ENCODE peak calls at places on chromosomes 16 and 17, in five cellular contexts. One of them, this sample, is unnamed.

GRCh38 chr16:78115659-78116058 is 16.2 kb downstream of the WWOX start:
- DNase-seq in body of pancreas: no peak
- DNase-seq in heart left ventricle: no peak
- DNase-seq in PC-9: no peak
- DNase-seq in thoracic aorta: no peak
- DNase-seq in this sample: no peak

GRCh38 chr16:81831722-81832126 is 52.6 kb downstream of the PLCG2 start:
- DNase-seq in PC-9: no peak
- DNase-seq in heart left ventricle: peak; percentile 60
- DNase-seq in thoracic aorta: no peak
- DNase-seq in body of pancreas: peak; percentile 62
- DNase-seq in this sample: no peak

GRCh38 chr17:35890774-35891155 is 10.6 kb upstream of the CCL5 start:
- DNase-seq in thoracic aorta: no peak
- DNase-seq in body of pancreas: peak; percentile 50
- DNase-seq in PC-9: no peak
- DNase-seq in heart left ventricle: no peak
- DNase-seq in this sample: no peak

GRCh38 chr16:27568077-27568476 is 18.1 kb downstream of the KATNIP start:
- DNase-seq in heart left ventricle: no peak
- DNase-seq in thoracic aorta: no peak
- DNase-seq in PC-9: peak; percentile 81
- DNase-seq in body of pancreas: no peak
- DNase-seq in this sample: no peak

GRCh38 chr17:77455878-77456234 is 315.1 kb downstream of the SEC14L1 start:
- DNase-seq in heart left ventricle: no peak
- DNase-seq in body of pancreas: no peak
- DNase-seq in thoracic aorta: no peak
- DNase-seq in PC-9: no peak
- DNase-seq in this sample: no peak

GRCh38 chr16:53744449-53744848 is 40.5 kb downstream of the FTO start:
- DNase-seq in thoracic aorta: no peak
- DNase-seq in heart left ventricle: no peak
- DNase-seq in PC-9: peak; percentile 84
- DNase-seq in body of pancreas: no peak
- DNase-seq in this sample: no peak

GRCh38 chr17:66578781-66579489 is 256.0 kb upstream of the CACNG5 start:
- DNase-seq in heart left ventricle: no peak
- DNase-seq in body of pancreas: no peak
- DNase-seq in PC-9: no peak
- DNase-seq in thoracic aorta: no peak
- DNase-seq in this sample: no peak

GRCh38 chr16:4991754-4992153 is 33.6 kb downstream of the SEC14L5 start:
- DNase-seq in body of pancreas: no peak
- DNase-seq in heart left ventricle: no peak
- DNase-seq in PC-9: no peak
- DNase-seq in thoracic aorta: no peak
- DNase-seq in this sample: no peak

GRCh38 chr16:22123146-22123545 is 30.8 kb downstream of the VWA3A start:
- DNase-seq in thoracic aorta: no peak
- DNase-seq in body of pancreas: no peak
- DNase-seq in PC-9: peak; percentile 40
- DNase-seq in heart left ventricle: no peak
- DNase-seq in this sample: no peak

GRCh38 chr16:88856122-88856827 is 472 bp downstream of the GALNS start:
- DNase-seq in PC-9: no peak
- DNase-seq in body of pancreas: no peak
- DNase-seq in thoracic aorta: no peak
- DNase-seq in heart left ventricle: peak; percentile 36
- DNase-seq in this sample: no peak

GRCh38 chr17:75908201-75908600 is 3.5 kb upstream of the MRPL38 start:
- DNase-seq in PC-9: peak; percentile 50
- DNase-seq in thoracic aorta: no peak
- DNase-seq in heart left ventricle: peak; percentile 45
- DNase-seq in body of pancreas: no peak
- DNase-seq in this sample: no peak

GRCh38 chr17:7080445-7081041 is 492 bp upstream of the CLEC10A start:
- DNase-seq in thoracic aorta: no peak
- DNase-seq in PC-9: no peak
- DNase-seq in heart left ventricle: peak; percentile 36
- DNase-seq in body of pancreas: peak; percentile 38
- DNase-seq in this sample: no peak

GRCh38 chr17:61460796-61461585 is 8.8 kb downstream of the TBX4 start:
- DNase-seq in heart left ventricle: no peak
- DNase-seq in PC-9: no peak
- DNase-seq in body of pancreas: no peak
- DNase-seq in thoracic aorta: no peak
- DNase-seq in this sample: no peak

GRCh38 chr17:66135896-66136295 is 56.0 kb downstream of the CEP112 start:
- DNase-seq in thoracic aorta: no peak
- DNase-seq in PC-9: no peak
- DNase-seq in heart left ventricle: no peak
- DNase-seq in body of pancreas: no peak
- DNase-seq in this sample: no peak

GRCh38 chr17:76407509-76407908 is 23.1 kb downstream of the SPHK1 start:
- DNase-seq in body of pancreas: no peak
- DNase-seq in heart left ventricle: no peak
- DNase-seq in thoracic aorta: no peak
- DNase-seq in PC-9: no peak
- DNase-seq in this sample: no peak

GRCh38 chr17:51761105-51761504 is 397.4 kb downstream of the CA10 start:
- DNase-seq in thoracic aorta: no peak
- DNase-seq in heart left ventricle: no peak
- DNase-seq in body of pancreas: no peak
- DNase-seq in PC-9: no peak
- DNase-seq in this sample: no peak

GRCh38 chr16:7853197-7853596 is 520.6 kb downstream of the RBFOX1 start:
- DNase-seq in heart left ventricle: no peak
- DNase-seq in PC-9: no peak
- DNase-seq in body of pancreas: no peak
- DNase-seq in thoracic aorta: no peak
- DNase-seq in this sample: no peak

GRCh38 chr16:13307861-13308260 is 406.5 kb downstream of the SHISA9 start:
- DNase-seq in body of pancreas: no peak
- DNase-seq in PC-9: no peak
- DNase-seq in thoracic aorta: no peak
- DNase-seq in heart left ventricle: no peak
- DNase-seq in this sample: no peak

GRCh38 chr17:65060855-65061254 is 4.3 kb upstream of the GNA13 start:
- DNase-seq in thoracic aorta: no peak
- DNase-seq in body of pancreas: no peak
- DNase-seq in PC-9: no peak
- DNase-seq in heart left ventricle: no peak
- DNase-seq in this sample: no peak

GRCh38 chr16:19884611-19885455 is at the start of gene GPRC5B:
- DNase-seq in thoracic aorta: no peak
- DNase-seq in PC-9: no peak
- DNase-seq in body of pancreas: peak; percentile 51
- DNase-seq in heart left ventricle: peak; percentile 65
- DNase-seq in this sample: no peak

GRCh38 chr16:87703835-87704375 is 61.9 kb downstream of the KLHDC4 start:
- DNase-seq in thoracic aorta: no peak
- DNase-seq in heart left ventricle: no peak
- DNase-seq in PC-9: no peak
- DNase-seq in body of pancreas: no peak
- DNase-seq in this sample: no peak

GRCh38 chr16:25118851-25119584 is 7.5 kb downstream of the LCMT1 start:
- DNase-seq in PC-9: no peak
- DNase-seq in thoracic aorta: no peak
- DNase-seq in body of pancreas: no peak
- DNase-seq in heart left ventricle: no peak
- DNase-seq in this sample: no peak

GRCh38 chr17:2101448-2102257 is 46.8 kb downstream of the HIC1 start:
- DNase-seq in body of pancreas: peak; percentile 86
- DNase-seq in heart left ventricle: peak; percentile 58
- DNase-seq in thoracic aorta: no peak
- DNase-seq in PC-9: peak; percentile 99
- DNase-seq in this sample: no peak

GRCh38 chr17:8117980-8118768 is at the start of gene ALOXE3:
- DNase-seq in heart left ventricle: no peak
- DNase-seq in body of pancreas: peak; percentile 55
- DNase-seq in PC-9: peak; percentile 83
- DNase-seq in thoracic aorta: no peak
- DNase-seq in this sample: peak; percentile 59

GRCh38 chr17:57045868-57046671 is 39.0 kb upstream of the AKAP1 start:
- DNase-seq in heart left ventricle: peak; percentile 18
- DNase-seq in PC-9: no peak
- DNase-seq in body of pancreas: no peak
- DNase-seq in thoracic aorta: no peak
- DNase-seq in this sample: no peak

GRCh38 chr16:83336630-83337029 is 471.1 kb upstream of the HSBP1 start:
- DNase-seq in heart left ventricle: no peak
- DNase-seq in thoracic aorta: no peak
- DNase-seq in body of pancreas: no peak
- DNase-seq in PC-9: no peak
- DNase-seq in this sample: peak; percentile 87

GRCh38 chr17:79983456-79983855 is 52.2 kb downstream of the TBC1D16 start:
- DNase-seq in body of pancreas: no peak
- DNase-seq in heart left ventricle: no peak
- DNase-seq in PC-9: no peak
- DNase-seq in thoracic aorta: no peak
- DNase-seq in this sample: no peak

GRCh38 chr17:49443862-49444261 is 29.2 kb upstream of the PHB1 start:
- DNase-seq in thoracic aorta: no peak
- DNase-seq in heart left ventricle: peak; percentile 4
- DNase-seq in body of pancreas: no peak
- DNase-seq in PC-9: no peak
- DNase-seq in this sample: peak; percentile 14

GRCh38 chr16:15782573-15783365 is 74.1 kb downstream of the MYH11 start:
- DNase-seq in body of pancreas: no peak
- DNase-seq in PC-9: no peak
- DNase-seq in thoracic aorta: no peak
- DNase-seq in heart left ventricle: no peak
- DNase-seq in this sample: no peak

GRCh38 chr16:84562174-84562815 is 55.6 kb downstream of the COTL1 start:
- DNase-seq in thoracic aorta: no peak
- DNase-seq in PC-9: no peak
- DNase-seq in heart left ventricle: no peak
- DNase-seq in body of pancreas: peak; percentile 22
- DNase-seq in this sample: no peak

GRCh38 chr17:37446027-37446426 is 39.3 kb downstream of the TADA2A start:
- DNase-seq in heart left ventricle: no peak
- DNase-seq in PC-9: peak; percentile 92
- DNase-seq in body of pancreas: no peak
- DNase-seq in thoracic aorta: no peak
- DNase-seq in this sample: no peak

GRCh38 chr16:49495596-49496355 is 122.2 kb downstream of the C16orf78 start:
- DNase-seq in body of pancreas: no peak
- DNase-seq in heart left ventricle: no peak
- DNase-seq in PC-9: no peak
- DNase-seq in thoracic aorta: no peak
- DNase-seq in this sample: no peak

GRCh38 chr16:72560617-72561016 is 388.7 kb upstream of the PMFBP1 start:
- DNase-seq in PC-9: no peak
- DNase-seq in body of pancreas: no peak
- DNase-seq in heart left ventricle: no peak
- DNase-seq in thoracic aorta: no peak
- DNase-seq in this sample: no peak

GRCh38 chr17:63754046-63754445 is 12.4 kb upstream of the STRADA start:
- DNase-seq in heart left ventricle: no peak
- DNase-seq in thoracic aorta: no peak
- DNase-seq in PC-9: no peak
- DNase-seq in body of pancreas: no peak
- DNase-seq in this sample: no peak

GRCh38 chr16:3289998-3290673 is 6.8 kb downstream of the ZNF263 start:
- DNase-seq in PC-9: no peak
- DNase-seq in thoracic aorta: no peak
- DNase-seq in heart left ventricle: no peak
- DNase-seq in body of pancreas: no peak
- DNase-seq in this sample: no peak
- H3K4me3 ChIP-seq in PC-9: no peak overlapping the region
- H3K4me3 ChIP-seq in thoracic aorta: no peak overlapping the region
- H3K4me3 ChIP-seq in heart left ventricle: no peak overlapping the region
- H3K4me3 ChIP-seq in body of pancreas: no peak overlapping the region
- H3K4me3 ChIP-seq in this sample: no peak overlapping the region

DNA sequence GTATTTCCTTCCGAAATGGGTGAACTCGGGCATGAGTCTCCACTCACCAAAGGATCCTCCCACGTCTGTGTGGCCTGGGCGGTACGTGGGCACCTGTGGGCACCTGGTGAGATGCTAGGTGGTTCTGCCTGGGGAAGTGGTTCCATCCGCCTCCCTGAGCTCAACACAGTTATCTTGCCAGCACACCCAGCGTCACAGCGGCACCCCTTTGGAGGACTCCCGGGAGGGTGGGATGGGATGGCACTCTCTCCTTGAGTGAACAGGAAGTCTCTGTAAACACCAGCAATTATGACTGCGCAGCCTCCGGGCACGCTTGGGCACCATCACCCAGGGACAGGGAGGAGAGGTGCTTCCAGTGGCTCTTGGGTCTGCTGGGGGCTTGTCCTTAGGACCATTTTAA is 29.8 kb downstream of the COX4I1 start:
- DNase-seq in thoracic aorta: no peak
- DNase-seq in body of pancreas: no peak
- DNase-seq in PC-9: no peak
- DNase-seq in heart left ventricle: no peak
- DNase-seq in this sample: no peak
- H3K27me3 ChIP-seq in thoracic aorta: no peaks in the 10 kb centered on the region
- H3K27me3 ChIP-seq in body of pancreas: no peaks in the 10 kb centered on the region
- H3K27me3 ChIP-seq in PC-9: peaks cover 94% of the 10 kb centered on the region
- H3K27me3 ChIP-seq in heart left ventricle: peaks cover 3% of the 10 kb centered on the region
- H3K27me3 ChIP-seq in this sample: peaks cover 2% of the 10 kb centered on the region

DNA sequence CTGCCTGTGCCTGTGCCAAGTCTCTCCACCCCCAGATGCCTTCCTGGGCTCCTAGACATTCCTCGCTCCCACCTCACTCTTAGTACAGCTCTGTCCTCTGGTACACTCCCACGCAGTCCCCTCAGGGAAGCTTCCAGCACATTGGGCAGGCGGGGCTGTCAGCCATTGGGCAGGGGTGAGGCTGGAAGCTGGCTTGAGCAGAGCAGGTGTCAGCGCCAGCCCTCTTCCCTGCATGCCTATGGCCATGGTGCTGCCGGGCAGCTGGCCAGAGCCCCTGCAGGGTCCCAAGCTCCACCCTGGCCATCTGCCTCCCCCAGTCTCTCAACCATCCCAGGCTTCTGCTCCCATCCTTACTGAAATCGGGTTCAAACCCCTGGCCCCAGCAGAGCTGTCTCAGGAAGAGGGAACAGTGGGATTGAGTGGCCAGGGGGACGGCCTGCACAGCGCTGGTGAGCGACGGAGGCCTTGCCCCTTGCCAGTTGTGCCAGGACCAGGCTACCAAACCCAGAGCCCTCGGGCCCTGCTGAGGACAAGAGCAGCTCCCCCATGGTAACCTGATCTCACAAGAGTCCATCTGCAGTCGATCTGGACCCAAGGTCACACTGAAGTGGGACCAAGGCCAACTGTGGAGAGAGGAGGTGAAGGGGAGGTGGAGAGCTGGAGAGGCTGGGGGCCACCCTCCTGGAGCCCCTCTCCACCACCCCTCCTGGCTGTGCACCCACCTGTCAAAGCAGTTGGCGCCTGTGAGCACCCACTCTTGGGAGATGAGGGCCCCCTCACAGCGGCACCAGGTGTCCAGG is 2.4 kb upstream of the B9D1 start:
- DNase-seq in thoracic aorta: no peak
- DNase-seq in PC-9: no peak
- DNase-seq in heart left ventricle: no peak
- DNase-seq in body of pancreas: no peak
- DNase-seq in this sample: no peak
- TF ChIP-seq CTCF in thoracic aorta: no peak
- TF ChIP-seq CTCF in PC-9: no peak
- TF ChIP-seq CTCF in heart left ventricle: no peak
- TF ChIP-seq CTCF in body of pancreas: no peak
- TF ChIP-seq CTCF in this sample: no peak

GRCh38 chr17:45128331-45128730 is 4.0 kb downstream of the PLCD3 start:
- DNase-seq in body of pancreas: no peak
- DNase-seq in heart left ventricle: no peak
- DNase-seq in thoracic aorta: no peak
- DNase-seq in PC-9: no peak
- DNase-seq in this sample: no peak
- H3K4me3 ChIP-seq in body of pancreas: no peak overlapping the region
- H3K4me3 ChIP-seq in heart left ventricle: no peak overlapping the region
- H3K4me3 ChIP-seq in thoracic aorta: peak overlapping the region; percentile 47
- H3K4me3 ChIP-seq in PC-9: no peak overlapping the region
- H3K4me3 ChIP-seq in this sample: no peak overlapping the region